ENCODE peak calls at places on chromosome 2, in five cellular contexts. P is H1; J is stimulated activated naive CD8-positive, alpha-beta T cell treated with anti-CD3 and anti-CD28 coated beads, Interleukin-15, Interleukin-2, amounts not matched to agents 100 U/mL and 50 U/mL, for 24 hours; M is NCI-H1105 treated with DMSO at 0.1 percent for 48 hours; I is left ventricle myocardium superior. O is an unnamed sample.

GRCh38 chr2:121205321-121205942 is 79.6 kb downstream of the TFCP2L1 start:
- DNase-seq in P (no peak), J (no peak), M (no peak), I (peak; percentile 42), O (no peak)

GRCh38 chr2:78132391-78133370 is 610.5 kb upstream of the LRRTM4 start:
- DNase-seq in P (no peak), J (no peak), M (no peak), I (no peak), O (no peak)

GRCh38 chr2:147482590-147483292 is 362.1 kb upstream of the ACVR2A start:
- DNase-seq in P (no peak), J (no peak), M (no peak), I (no peak), O (no peak)

GRCh38 chr2:60334610-60335009 is 218.8 kb downstream of the BCL11A start:
- DNase-seq in P (no peak), J (no peak), M (no peak), I (no peak), O (no peak)

GRCh38 chr2:44959855-44960254 is 18.4 kb downstream of the SIX3 start:
- DNase-seq in P (no peak), J (no peak), M (no peak), I (no peak), O (no peak)

GRCh38 chr2:237264480-237265219 is 149.3 kb downstream of the COL6A3 start:
- DNase-seq in P (no peak), J (no peak), M (no peak), I (no peak), O (no peak)

GRCh38 chr2:179818546-179818945 is 42.9 kb downstream of the ZNF385B start:
- DNase-seq in P (no peak), J (no peak), M (no peak), I (no peak), O (no peak)

GRCh38 chr2:117323341-117323740 is 491.1 kb upstream of the DDX18 start:
- DNase-seq in P (no peak), J (no peak), M (no peak), I (no peak), O (no peak)

GRCh38 chr2:162821176-162821575 is 17.4 kb downstream of the KCNH7 start:
- DNase-seq in P (no peak), J (no peak), M (no peak), I (no peak), O (no peak)

GRCh38 chr2:238727585-238728321 is 120.1 kb upstream of the TWIST2 start:
- DNase-seq in P (no peak), J (no peak), M (no peak), I (peak; percentile 63), O (no peak)

GRCh38 chr2:213246665-213247281 is 37.5 kb upstream of the SPAG16 start:
- DNase-seq in P (peak; percentile 56), J (peak; percentile 73), M (peak; percentile 47), I (no peak), O (peak; percentile 47)

GRCh38 chr2:217077841-217078407 is 218.1 kb upstream of the TNP1 start:
- DNase-seq in P (no peak), J (peak; percentile 30), M (no peak), I (no peak), O (no peak)

GRCh38 chr2:216316743-216317142 is 55.5 kb downstream of the MARCHF4 start:
- DNase-seq in P (no peak), J (no peak), M (no peak), I (no peak), O (no peak)

GRCh38 chr2:29201979-29202378 is 86.8 kb downstream of the CLIP4 start:
- DNase-seq in P (no peak), J (no peak), M (no peak), I (no peak), O (no peak)

GRCh38 chr2:142872900-142873724 is 4.4 kb upstream of the KYNU start:
- DNase-seq in P (no peak), J (no peak), M (no peak), I (no peak), O (no peak)

GRCh38 chr2:219309278-219309677 is at the start of gene PTPRN:
- DNase-seq in P (peak; percentile 84), J (no peak), M (peak; percentile 75), I (no peak), O (no peak)

GRCh38 chr2:48315847-48316194 is 214.1 kb upstream of the STON1 start:
- DNase-seq in P (peak; percentile 55), J (peak; percentile 52), M (peak; percentile 50), I (no peak), O (peak; percentile 63)

GRCh38 chr2:189163889-189164288 is 15.7 kb downstream of the COL5A2 start:
- DNase-seq in P (no peak), J (no peak), M (no peak), I (no peak), O (no peak)

GRCh38 chr2:236341066-236341465 is 76.9 kb upstream of the ASB18 start:
- DNase-seq in P (no peak), J (no peak), M (no peak), I (no peak), O (no peak)

GRCh38 chr2:170166735-170167134 is 11.2 kb upstream of the MYO3B start:
- DNase-seq in P (no peak), J (no peak), M (no peak), I (no peak), O (no peak)

GRCh38 chr2:145066151-145066661 is 546.3 kb upstream of the ZEB2 start:
- DNase-seq in P (no peak), J (no peak), M (no peak), I (no peak), O (no peak)

GRCh38 chr2:31138037-31138962 is at the start of gene GALNT14:
- DNase-seq in P (peak; percentile 86), J (peak; percentile 71), M (peak; percentile 25), I (peak; percentile 70), O (peak; percentile 68)

GRCh38 chr2:43220982-43221659 is 5.3 kb downstream of the ZFP36L2 start:
- DNase-seq in P (peak; percentile 62), J (peak; percentile 42), M (no peak), I (peak; percentile 81), O (peak; percentile 39)

GRCh38 chr2:128091691-128092050 is 671 bp downstream of the UGGT1 start:
- DNase-seq in P (no peak), J (no peak), M (no peak), I (no peak), O (peak; percentile 7)